ENCODE peak calls at places on chromosome 6, in ten cellular contexts. E is prostate gland, A is tibial nerve, H is Peyer's patch, S is body of pancreas, T is right lobe of liver, L is H1, V is IMR-90, B is thyroid gland, C is esophagus muscularis mucosa. N is an unnamed sample. For H3K9me3 and H3K4me1, the result is how much of the 10 kb centered on the place peaks cover.

GRCh38 chr6:37176268-37177082 is 6.5 kb downstream of the PIM1 start:
- DNase-seq in A (no peak), T (no peak), S (no peak), E (no peak), C (no peak), L (no peak), H (no peak), V (no peak), B (no peak), N (no peak)

GRCh38 chr6:40328376-40328987 is 258.7 kb downstream of the LRFN2 start:
- DNase-seq in T (peak), V (no peak), B (peak), L (peak), A (no peak), S (peak), H (peak), E (peak), C (no peak), N (peak)

GRCh38 chr6:112480551-112480950 is 133.4 kb downstream of the RFPL4B start:
- DNase-seq in T (no peak), H (no peak), C (no peak), V (peak), A (no peak), L (no peak), E (no peak), S (no peak), B (no peak), N (no peak)

GRCh38 chr6:170289108-170289931 is 1.6 kb downstream of the DLL1 start:
- DNase-seq in C (no peak), E (no peak), S (no peak), A (no peak), L (peak), B (no peak), V (no peak), T (peak), H (peak), N (no peak)

GRCh38 chr6:30885481-30885998 is 1.2 kb downstream of the DDR1 start:
- DNase-seq in C (no peak), S (peak), H (peak), A (no peak), L (no peak), V (peak), E (peak), B (peak), T (no peak), N (peak)

GRCh38 chr6:33837971-33838665 is 34.3 kb upstream of the MLN start:
- DNase-seq in V (peak), E (no peak), H (no peak), A (no peak), S (no peak), B (no peak), L (no peak), T (no peak), C (no peak), N (no peak)

GRCh38 chr6:38806271-38806670 is 91.2 kb downstream of the DNAH8 start:
- DNase-seq in B (peak), H (no peak), V (no peak), C (no peak), S (no peak), E (no peak), A (no peak), T (no peak), L (no peak), N (no peak)

GRCh38 chr6:98516869-98517268 is 317.5 kb upstream of the POU3F2 start:
- DNase-seq in H (no peak), V (no peak), L (no peak), B (no peak), T (no peak), E (no peak), A (no peak), S (no peak), C (no peak), N (no peak)

GRCh38 chr6:110979565-110980096 is 2.2 kb upstream of the RPF2 start:
- DNase-seq in S (no peak), E (no peak), C (no peak), H (no peak), A (no peak), L (no peak), B (peak), T (no peak), V (no peak), N (no peak)

GRCh38 chr6:53429401-53429800 is 80.7 kb upstream of the ELOVL5 start:
- DNase-seq in A (no peak), L (no peak), V (no peak), H (no peak), S (no peak), T (no peak), B (no peak), C (no peak), E (no peak), N (no peak)

GRCh38 chr6:364609-365540 is 26.7 kb upstream of the IRF4 start:
- DNase-seq in V (no peak), C (no peak), E (no peak), L (no peak), T (no peak), H (no peak), B (no peak), S (no peak), A (no peak), N (no peak)

GRCh38 chr6:37168809-37169457 is 1.0 kb upstream of the PIM1 start:
- DNase-seq in V (no peak), L (no peak), C (no peak), E (peak), H (no peak), S (no peak), T (no peak), B (peak), A (peak), N (no peak)

GRCh38 chr6:45226081-45226480 is 102.0 kb upstream of the RUNX2 start:
- DNase-seq in S (no peak), A (no peak), T (no peak), B (no peak), V (no peak), H (no peak), C (no peak), E (no peak), L (no peak), N (no peak)

GRCh38 chr6:47161176-47161687 is 119.1 kb upstream of the ADGRF1 start:
- DNase-seq in B (no peak), S (no peak), T (no peak), C (no peak), E (peak), L (no peak), H (no peak), A (no peak), V (peak), N (no peak)

GRCh38 chr6:84867521-84867920 is 103.1 kb upstream of the TBX18 start:
- DNase-seq in B (no peak), A (no peak), H (no peak), T (no peak), C (no peak), L (no peak), S (no peak), E (no peak), V (no peak), N (no peak)

GRCh38 chr6:25950297-25950696 is 12.3 kb upstream of the TRIM38 start:
- DNase-seq in E (no peak), H (no peak), A (no peak), C (no peak), S (no peak), V (no peak), B (no peak), L (no peak), T (no peak), N (no peak)
- H3K9me3 ChIP-seq in E (under half), H (under half), A (under half), C (under half), S (under half), V (under half), B (under half), L (under half), T (under half), N (under half)

DNA sequence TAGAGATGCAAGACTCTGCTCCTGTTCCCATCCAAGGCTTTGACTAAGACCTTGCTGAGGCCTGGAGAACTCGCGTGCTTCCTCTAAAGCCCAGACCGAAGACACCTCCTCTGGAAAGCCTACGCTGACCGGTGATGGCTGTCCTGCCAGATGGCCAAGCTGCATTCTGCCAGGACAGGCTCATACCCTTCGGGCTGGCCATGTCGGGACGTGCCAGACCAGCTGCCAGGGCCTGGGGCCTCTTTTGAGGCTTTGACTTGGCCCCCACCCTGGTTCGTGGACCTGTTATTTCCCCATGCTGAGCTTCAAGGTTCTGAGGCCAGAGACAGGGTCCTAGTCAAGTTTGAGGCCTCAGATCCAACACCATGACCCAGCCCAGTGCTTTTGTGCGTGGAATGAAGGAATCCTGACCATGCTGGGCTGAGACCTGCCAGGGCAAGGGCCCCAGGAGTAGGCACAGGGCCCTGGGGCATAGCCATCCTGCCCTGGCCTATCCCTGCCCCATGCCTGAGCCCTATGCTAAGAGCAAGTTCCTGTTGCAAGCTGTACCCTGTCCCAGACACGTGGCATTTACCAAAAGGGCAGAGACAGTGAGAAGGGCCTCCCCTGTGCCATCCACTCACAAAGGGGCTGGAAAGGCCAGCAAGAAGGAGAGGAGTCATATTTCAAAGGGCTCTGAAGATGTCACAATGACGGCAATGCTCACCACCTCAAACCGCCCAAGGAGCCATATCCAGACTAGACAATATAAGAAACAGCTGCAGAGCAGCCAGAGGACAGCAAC is 42.8 kb downstream of the MRPL14 start:
- DNase-seq in C (no peak), E (no peak), T (no peak), S (no peak), H (no peak), A (no peak), L (no peak), V (peak), B (no peak), N (no peak)
- TF ChIP-seq POLR2A in C (no peak), E (no peak), T (no peak), S (no peak), H (no peak), A (no peak), L (no peak), V (no peak), B (no peak), N (no peak)

DNA sequence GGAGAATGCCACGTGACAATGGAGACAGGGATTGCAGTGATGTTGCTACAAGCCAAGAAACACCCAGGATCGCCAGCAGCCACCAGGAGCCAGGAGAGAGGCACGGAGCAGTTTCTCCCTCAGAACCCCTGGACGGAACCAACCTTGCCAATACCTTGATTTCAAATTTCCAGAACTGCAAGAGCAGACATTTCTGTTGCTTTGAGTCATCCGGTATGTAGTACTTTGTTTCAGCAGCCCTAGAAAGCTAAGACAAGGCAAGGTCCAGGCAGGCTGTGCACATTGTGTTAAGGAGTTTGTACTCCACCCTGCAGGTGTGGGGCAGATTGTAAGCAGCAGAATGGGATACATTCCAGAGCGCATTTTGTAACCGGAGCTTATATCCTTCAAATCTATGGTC is 48.3 kb downstream of the TRERF1 start:
- DNase-seq in C (no peak), E (no peak), H (peak), V (peak), B (no peak), T (peak), L (no peak), A (no peak), S (no peak), N (no peak)
- H3K4me1 ChIP-seq in C (under half), E (under half), H (under half), V (under half), B (under half), T (under half), L (under half), A (under half), S (under half), N (under half)

GRCh38 chr6:123127807-123128206 is 131.8 kb downstream of the CLVS2 start:
- DNase-seq in E (no peak), T (no peak), A (no peak), H (no peak), S (no peak), L (no peak), C (no peak), B (no peak), V (no peak), N (no peak)
- H3K9me3 ChIP-seq in E (under half), T (under half), A (under half), H (under half), S (under half), L (under half), C (under half), B (under half), V (under half), N (under half)

N was measured in breast epithelium.